ENCODE peak calls at places on chromosome 19, in five cellular contexts. G, M, P, O and K are unnamed samples.
A peak's percentile ranks its signal among the peaks of the same experiment; 100 is the strongest.

GRCh38 chr19:11499890-11500420 is 5.7 kb downstream of the ZNF653 start:
- DNase-seq in G (no peak), M (no peak), P (no peak), O (no peak), K (no peak)

GRCh38 chr19:6278740-6279619 is 795 bp downstream of the MLLT1 start:
- DNase-seq in P (no peak), G (no peak), M (peak; percentile 26), O (no peak), K (peak; percentile 32)

GRCh38 chr19:8393871-8394250 is 3.7 kb downstream of the RAB11B start:
- DNase-seq in G (no peak), P (no peak), M (no peak), O (no peak), K (no peak)

GRCh38 chr19:44757057-44757734 is 8.7 kb downstream of the BCL3 start:
- DNase-seq in P (peak; percentile 85), M (peak; percentile 45), G (no peak), O (no peak), K (no peak)

GRCh38 chr19:12786149-12786870 is 5.0 kb upstream of the JUNB start:
- DNase-seq in M (peak; percentile 82), O (peak; percentile 10), P (peak; percentile 87), G (peak; percentile 20), K (no peak)

GRCh38 chr19:57290970-57291369 is 10.7 kb downstream of the ZNF460 start:
- DNase-seq in O (no peak), M (no peak), G (no peak), P (no peak), K (no peak)

GRCh38 chr19:18999896-19000620 is 33.3 kb downstream of the SUGP2 start:
- DNase-seq in P (no peak), O (no peak), M (no peak), G (no peak), K (no peak)

GRCh38 chr19:46016426-46017094 is 6.3 kb downstream of the PGLYRP1 start:
- DNase-seq in O (peak; percentile 48), P (peak; percentile 89), G (peak; percentile 77), M (peak; percentile 91), K (peak; percentile 94)

GRCh38 chr19:46232468-46232867 is 2.9 kb downstream of the IGFL1 start:
- DNase-seq in P (no peak), G (no peak), M (no peak), O (no peak), K (no peak)

GRCh38 chr19:5115771-5116202 is 146.9 kb downstream of the KDM4B start:
- DNase-seq in G (no peak), P (no peak), M (no peak), O (no peak), K (no peak)

GRCh38 chr19:48926909-48927308 is 6.6 kb upstream of the DHDH start:
- DNase-seq in M (no peak), O (peak; percentile 97), P (no peak), G (peak; percentile 82), K (peak; percentile 13)

GRCh38 chr19:50873056-50873455 is at the start of gene KLK2:
- DNase-seq in G (no peak), P (no peak), M (no peak), O (no peak), K (no peak)

GRCh38 chr19:40210919-40211318 is 7.3 kb downstream of the TTC9B start:
- DNase-seq in M (no peak), O (no peak), P (no peak), G (no peak), K (no peak)
- TF ChIP-seq CTCF in M (no peak), O (no peak), P (no peak), G (no peak), K (no peak)

GRCh38 chr19:38473201-38473600 is 39.7 kb downstream of the RYR1 start:
- DNase-seq in G (no peak), O (no peak), M (no peak), P (no peak), K (no peak)

GRCh38 chr19:38482496-38482895 is 49.0 kb downstream of the RYR1 start:
- DNase-seq in O (no peak), P (no peak), M (no peak), G (no peak), K (no peak)

GRCh38 chr19:38483016-38483630 is 49.6 kb downstream of the RYR1 start:
- DNase-seq in P (no peak), O (no peak), G (no peak), M (no peak), K (no peak)

GRCh38 chr19:38475176-38475575 is 41.7 kb downstream of the RYR1 start:
- DNase-seq in G (no peak), M (no peak), O (no peak), P (no peak), K (no peak)

GRCh38 chr19:38478273-38478971 is 44.9 kb downstream of the RYR1 start:
- DNase-seq in O (no peak), G (peak; percentile 18), P (no peak), M (no peak), K (no peak)
- TF ChIP-seq CTCF in O (peak; percentile 42), G (no peak), P (no peak), M (no peak), K (no peak)

GRCh38 chr19:41641879-41642485 is 15.1 kb upstream of the CEACAM4 start:
- DNase-seq in M (peak; percentile 82), G (peak; percentile 79), O (peak; percentile 20), P (no peak), K (peak; percentile 83)
- TF ChIP-seq CTCF in M (peak; percentile 98), G (peak; percentile 92), O (peak; percentile 83), P (peak; percentile 82), K (peak; percentile 86)

DNA sequence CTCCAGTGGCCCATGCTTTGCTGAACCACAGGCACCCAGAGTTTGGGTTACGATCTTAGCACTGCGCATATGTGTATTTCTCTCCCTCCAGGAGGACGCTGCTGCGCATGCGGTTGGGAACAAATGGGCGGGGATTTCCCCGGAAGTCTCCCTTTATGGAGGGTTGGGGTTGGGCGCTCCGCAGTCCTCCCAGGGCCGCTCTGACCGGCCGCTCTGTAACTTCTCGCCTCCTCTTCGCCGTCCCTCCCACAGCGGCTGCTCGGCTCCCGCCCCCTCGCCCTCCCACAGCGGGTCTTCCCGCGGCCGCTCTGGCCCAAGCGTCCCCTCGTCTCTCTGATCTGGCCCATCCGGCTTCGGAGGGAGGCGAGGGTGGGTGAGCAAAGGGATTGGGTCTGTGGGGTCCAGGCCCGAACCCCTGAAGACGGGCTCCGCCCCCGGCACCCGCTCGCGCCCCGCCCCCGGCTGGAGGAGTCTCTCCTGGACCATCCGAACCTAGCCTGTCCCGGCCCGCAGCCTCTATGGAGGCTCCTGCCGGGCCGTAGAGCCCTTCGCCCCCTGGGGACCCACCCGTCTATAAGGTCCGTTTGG is at the start of gene MEGF8:
- DNase-seq in M (peak; percentile 97), G (peak; percentile 98), P (peak; percentile 99), O (peak; percentile 97), K (peak; percentile 98)
- TF ChIP-seq CTCF in M (peak; percentile 86), G (peak; percentile 86), P (peak; percentile 94), O (peak; percentile 99), K (peak; percentile 85)

GRCh38 chr19:13953021-13953531 is 767 bp downstream of the DCAF15 start:
- DNase-seq in P (no peak), G (peak; percentile 67), O (peak; percentile 61), M (no peak), K (no peak)
- TF ChIP-seq CTCF in P (peak; percentile 40), G (no peak), O (peak; percentile 59), M (no peak), K (no peak)

GRCh38 chr19:1274081-1274851 is 1.1 kb upstream of the FAM174C start:
- DNase-seq in G (no peak), M (no peak), O (no peak), P (no peak), K (no peak)
- TF ChIP-seq CTCF in G (no peak), M (no peak), O (no peak), P (no peak), K (no peak)